ENCODE peak calls at places on chromosomes 4 and X, in four cellular contexts. I, Q, P and C are unnamed samples.

GRCh38 chrX:69000857-69001256 is 164.4 kb downstream of the PJA1 start:
- DNase-seq in Q (no peak), I (no peak), P (no peak), C (no peak)

GRCh38 chrX:1178580-1179057 is 33.8 kb downstream of the CRLF2 start:
- DNase-seq in I (no peak), P (peak; percentile 23), Q (peak; percentile 8), C (no peak)

GRCh38 chrX:40041915-40042314 is 55.8 kb downstream of the BCOR start:
- DNase-seq in P (no peak), Q (no peak), I (no peak), C (no peak)

GRCh38 chrX:119512145-119512800 is 44.0 kb downstream of the SLC25A5 start:
- DNase-seq in I (no peak), P (peak; percentile 34), Q (peak; percentile 86), C (no peak)

GRCh38 chrX:105527759-105528158 is 294.6 kb upstream of the NRK start:
- DNase-seq in P (no peak), Q (no peak), I (no peak), C (no peak)

GRCh38 chr4:72969957-72970356 is 99.6 kb downstream of the COX18 start:
- DNase-seq in I (no peak), Q (no peak), P (peak; percentile 35), C (no peak)

GRCh38 chrX:63686878-63687714 is 97.9 kb downstream of the ARHGEF9 start:
- DNase-seq in P (peak; percentile 36), I (no peak), Q (peak; percentile 58), C (no peak)

GRCh38 chr4:181874582-181874981 is 368.6 kb upstream of the TENM3 start:
- DNase-seq in I (no peak), P (no peak), Q (no peak), C (no peak)

GRCh38 chr4:10582059-10582686 is 102.4 kb downstream of the CLNK start:
- DNase-seq in I (no peak), P (peak; percentile 16), Q (peak; percentile 55), C (peak; percentile 3)

GRCh38 chr4:104025251-104025650 is 305.5 kb upstream of the TACR3 start:
- DNase-seq in I (no peak), P (no peak), Q (peak; percentile 3), C (no peak)

GRCh38 chr4:75289843-75290616 is 224.2 kb downstream of the RCHY1 start:
- DNase-seq in P (no peak), Q (peak; percentile 49), I (no peak), C (no peak)

GRCh38 chrX:119477812-119478232 is 9.6 kb downstream of the SLC25A5 start:
- DNase-seq in Q (peak; percentile 22), I (no peak), P (no peak), C (no peak)

GRCh38 chr4:77451530-77451929 is 154.1 kb upstream of the CXCL13 start:
- DNase-seq in Q (no peak), I (no peak), P (no peak), C (no peak)

GRCh38 chr4:2352729-2353221 is 65.7 kb downstream of the ZFYVE28 start:
- DNase-seq in P (no peak), Q (no peak), I (no peak), C (no peak)

GRCh38 chr4:108559067-108559793 is 61.1 kb upstream of the RPL34 start:
- DNase-seq in P (no peak), Q (no peak), I (no peak), C (no peak)

GRCh38 chr4:81404294-81404693 is 67.4 kb downstream of the RASGEF1B start:
- DNase-seq in Q (peak; percentile 70), I (no peak), P (no peak), C (no peak)

GRCh38 chrX:120726294-120726693 is 96.4 kb upstream of the C1GALT1C1 start:
- DNase-seq in I (no peak), Q (no peak), P (no peak), C (no peak)

GRCh38 chr4:188841523-188841922 is 702.3 kb downstream of the TRIML1 start:
- DNase-seq in Q (no peak), I (no peak), P (no peak), C (no peak)

GRCh38 chr4:182745268-182745667 is 171.9 kb downstream of the DCTD start:
- DNase-seq in I (no peak), Q (no peak), P (no peak), C (no peak)

GRCh38 chr4:102316585-102316984 is 28.7 kb downstream of the SLC39A8 start:
- DNase-seq in Q (no peak), I (no peak), P (no peak), C (no peak)

GRCh38 chrX:11215191-11215921 is 77.9 kb upstream of the AMELX start:
- DNase-seq in I (no peak), Q (no peak), P (no peak), C (no peak)

GRCh38 chrX:105219454-105220401 is 766 bp downstream of the TEX13A start:
- DNase-seq in Q (no peak), I (no peak), P (no peak), C (no peak)

GRCh38 chr4:7193040-7193958 is 961 bp downstream of the SORCS2 start:
- DNase-seq in Q (peak; percentile 90), P (no peak), I (no peak), C (no peak)

GRCh38 chr4:142274137-142274536 is 572.0 kb downstream of the INPP4B start:
- DNase-seq in I (no peak), Q (no peak), P (peak; percentile 22), C (no peak)

GRCh38 chr4:121541696-121542095 is 155.1 kb downstream of the ANXA5 start:
- DNase-seq in P (no peak), I (no peak), Q (no peak), C (no peak)

GRCh38 chr4:140833280-140833679 is 77.1 kb upstream of the TBC1D9 start:
- DNase-seq in I (no peak), Q (no peak), P (no peak), C (no peak)

GRCh38 chr4:113332701-113333100 is 283.2 kb downstream of the ANK2 start:
- DNase-seq in I (no peak), P (no peak), Q (no peak), C (no peak)

GRCh38 chrX:31038585-31039326 is 33.1 kb downstream of the FTHL17 start:
- DNase-seq in Q (peak; percentile 57), P (peak; percentile 3), I (no peak), C (no peak)

GRCh38 chrX:106999002-106999975 is 723 bp downstream of the MORC4 start:
- DNase-seq in I (peak; percentile 9), P (peak; percentile 47), Q (peak; percentile 76), C (peak; percentile 19)

GRCh38 chr4:48093949-48094550 is 40.0 kb downstream of the TXK start:
- DNase-seq in P (no peak), Q (peak; percentile 14), I (no peak), C (no peak)

GRCh38 chr4:27714073-27714472 is 853.4 kb downstream of the STIM2 start:
- DNase-seq in Q (no peak), I (no peak), P (no peak), C (no peak)

GRCh38 chr4:101141855-101142254 is 205.5 kb downstream of the PPP3CA start:
- DNase-seq in Q (no peak), I (no peak), P (no peak), C (no peak)

GRCh38 chr4:21118301-21118700 is 418.0 kb downstream of the PACRGL start:
- DNase-seq in P (no peak), I (no peak), Q (no peak), C (no peak)

GRCh38 chrX:138865093-138865649 is 153.7 kb upstream of the FGF13 start:
- DNase-seq in I (no peak), P (no peak), Q (no peak), C (no peak)

GRCh38 chr4:173571620-173572019 is 41.6 kb upstream of the HAND2 start:
- DNase-seq in I (no peak), Q (no peak), P (no peak), C (no peak)